ENCODE peak calls at places on chromosomes 12 and 14, in four cellular contexts. J, E, S and Z are unnamed samples.

GRCh38 chr12:132405742-132406251 is 76.4 kb upstream of the GALNT9 start:
- DNase-seq in S (no peak), J (no peak), E (no peak), Z (no peak)

GRCh38 chr12:126915309-126915708 is 1351.7 kb upstream of the TMEM132C start:
- DNase-seq in E (no peak), S (no peak), J (no peak), Z (no peak)

GRCh38 chr12:129203456-129203855 is 350.2 kb downstream of the GLT1D1 start:
- DNase-seq in J (no peak), S (no peak), E (no peak), Z (no peak)

GRCh38 chr14:45104571-45104970 is 20.7 kb downstream of the PRPF39 start:
- DNase-seq in J (no peak), E (no peak), S (no peak), Z (no peak)

GRCh38 chr12:54126696-54127537 is 61.9 kb downstream of the SMUG1 start:
- DNase-seq in S (peak; percentile 85), J (no peak), E (no peak), Z (no peak)

GRCh38 chr12:121214855-121215745 is 5.2 kb downstream of the P2RX4 start:
- DNase-seq in S (no peak), E (peak; percentile 38), J (peak; percentile 75), Z (peak; percentile 20)

GRCh38 chr12:101829639-101830390 is 944 bp downstream of the GNPTAB start:
- DNase-seq in E (no peak), S (no peak), J (no peak), Z (no peak)

GRCh38 chr14:82091097-82091496 is 557.4 kb upstream of the SEL1L start:
- DNase-seq in E (no peak), S (no peak), J (no peak), Z (no peak)

GRCh38 chr14:68325267-68325807 is 467.5 kb downstream of the ZFP36L1 start:
- DNase-seq in S (no peak), J (no peak), E (no peak), Z (no peak)

GRCh38 chr12:49470986-49471385 is 67.8 kb upstream of the KCNH3 start:
- DNase-seq in E (no peak), S (no peak), J (no peak), Z (no peak)

GRCh38 chr14:75411194-75411552 is 16.6 kb upstream of the JDP2 start:
- DNase-seq in J (no peak), E (no peak), S (no peak), Z (no peak)

GRCh38 chr12:121442028-121442948 is 42.4 kb downstream of the RNF34 start:
- DNase-seq in S (peak; percentile 33), J (no peak), E (no peak), Z (no peak)

GRCh38 chr12:68065163-68065562 is 75.9 kb downstream of the IFNG-AS1 start:
- DNase-seq in J (no peak), E (no peak), S (no peak), Z (no peak)

GRCh38 chr14:63478437-63478852 is 64.7 kb downstream of the PPP2R5E start:
- DNase-seq in E (no peak), J (no peak), S (no peak), Z (no peak)

GRCh38 chr12:38934696-38935095 is 29.3 kb upstream of the CPNE8 start:
- DNase-seq in J (no peak), E (no peak), S (no peak), Z (no peak)

GRCh38 chr14:54577977-54578376 is 11.0 kb downstream of the SAMD4A start:
- DNase-seq in E (peak; percentile 20), J (no peak), S (no peak), Z (no peak)

GRCh38 chr12:24008166-24008565 is 58.7 kb upstream of the SOX5 start:
- DNase-seq in J (no peak), E (no peak), S (no peak), Z (no peak)

GRCh38 chr12:131116437-131117117 is 162.9 kb downstream of the ADGRD1 start:
- DNase-seq in S (peak; percentile 66), J (no peak), E (no peak), Z (no peak)

GRCh38 chr12:102480401-102480800 is at the start of gene IGF1:
- DNase-seq in S (no peak), J (no peak), E (no peak), Z (peak; percentile 73)

GRCh38 chr12:104006929-104007328 is 41.3 kb downstream of the TDG start:
- DNase-seq in S (no peak), J (no peak), E (no peak), Z (no peak)

GRCh38 chr12:12333980-12334709 is 15.9 kb downstream of the MANSC1 start:
- DNase-seq in S (peak; percentile 80), E (peak; percentile 53), J (peak; percentile 47), Z (peak; percentile 66)

GRCh38 chr14:84458881-84459280 is 1071.1 kb upstream of the FLRT2 start:
- DNase-seq in S (no peak), E (no peak), J (no peak), Z (no peak)

GRCh38 chr12:22598763-22599161 is 26.2 kb upstream of the ETNK1 start:
- DNase-seq in E (peak; percentile 66), S (no peak), J (no peak), Z (no peak)

GRCh38 chr14:92556255-92556741 is 42.7 kb downstream of the RIN3 start:
- DNase-seq in E (no peak), S (no peak), J (no peak), Z (no peak)
- TF ChIP-seq ELF1 in E (no peak), S (no peak), J (no peak), Z (no peak)

DNA sequence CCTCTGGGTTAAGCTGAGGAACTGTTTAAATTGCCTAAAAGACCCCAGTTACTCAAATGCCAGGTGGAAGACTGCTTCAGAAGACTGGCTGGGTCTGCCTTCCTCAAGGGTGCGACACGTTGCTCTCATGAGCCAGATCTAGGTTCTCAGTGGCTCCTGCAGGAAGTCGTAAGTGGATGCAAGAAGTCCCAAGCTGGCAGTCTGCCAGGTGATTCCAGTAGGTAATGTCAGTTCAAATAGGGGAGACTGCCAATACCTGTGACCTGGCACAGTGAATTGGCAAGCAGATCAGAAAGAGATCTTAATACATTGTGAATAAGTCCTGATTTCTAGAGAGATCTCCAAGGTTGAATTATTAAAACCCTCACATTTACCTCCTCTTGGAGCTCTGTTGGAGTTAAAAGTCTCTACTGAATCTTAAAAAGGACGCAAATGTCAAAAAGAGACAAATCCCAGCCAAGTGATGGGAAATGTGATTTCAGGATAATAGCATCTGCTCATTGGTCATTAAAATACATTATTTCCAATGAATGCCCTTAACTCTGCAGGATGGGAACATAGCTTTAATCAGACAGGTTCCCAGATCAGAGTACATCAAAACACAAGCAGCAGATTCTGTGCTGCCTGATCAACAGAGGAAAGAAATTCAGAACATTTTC is 98.8 kb upstream of the FRMD6 start:
- DNase-seq in S (peak; percentile 30), J (no peak), E (no peak), Z (no peak)
- TF ChIP-seq ELF1 in S (no peak), J (no peak), E (no peak), Z (no peak)

GRCh38 chr14:93271111-93271510 is 61.7 kb downstream of the BTBD7 start:
- DNase-seq in E (no peak), J (no peak), S (no peak), Z (no peak)

GRCh38 chr14:93268406-93268805 is 61.4 kb downstream of the UBR7 start:
- DNase-seq in E (no peak), S (no peak), J (no peak), Z (no peak)

GRCh38 chr14:93267149-93267711 is 60.2 kb downstream of the UBR7 start:
- DNase-seq in E (no peak), J (no peak), S (no peak), Z (no peak)

GRCh38 chr14:93266127-93266526 is 59.1 kb downstream of the UBR7 start:
- DNase-seq in S (no peak), E (no peak), J (no peak), Z (peak; percentile 40)

GRCh38 chr14:93269341-93270068 is 62.4 kb downstream of the UBR7 start:
- DNase-seq in J (no peak), E (peak; percentile 24), S (no peak), Z (peak; percentile 16)
- TF ChIP-seq ELF1 in J (no peak), E (no peak), S (no peak), Z (no peak)

GRCh38 chr14:33273978-33274377 is 335.3 kb downstream of the NPAS3 start:
- DNase-seq in S (no peak), J (no peak), E (no peak), Z (no peak)
- TF ChIP-seq ELF1 in S (no peak), J (no peak), E (no peak), Z (no peak)

GRCh38 chr12:57815177-57816000 is 3.1 kb downstream of the AVIL start:
- DNase-seq in E (peak; percentile 42), J (no peak), S (peak; percentile 33), Z (no peak)
- TF ChIP-seq ELF1 in E (no peak), J (no peak), S (no peak), Z (no peak)

GRCh38 chr14:104800600-104801283 is at the start of gene ZBTB42:
- DNase-seq in J (no peak), E (peak; percentile 54), S (peak; percentile 89), Z (peak; percentile 77)

GRCh38 chr14:104798300-104799238 is 2.3 kb upstream of the ZBTB42 start:
- DNase-seq in E (no peak), S (no peak), J (no peak), Z (no peak)

GRCh38 chr14:104801284-104802119 is 601 bp downstream of the ZBTB42 start:
- DNase-seq in S (peak; percentile 41), E (no peak), J (no peak), Z (no peak)

GRCh38 chr14:104799239-104799599 is 1.7 kb upstream of the ZBTB42 start:
- DNase-seq in E (no peak), J (no peak), S (no peak), Z (no peak)

GRCh38 chr14:104799657-104800599 is 973 bp upstream of the ZBTB42 start:
- DNase-seq in J (no peak), S (peak; percentile 97), E (peak; percentile 76), Z (peak; percentile 88)
- TF ChIP-seq ELF1 in J (no peak), S (no peak), E (no peak), Z (peak; percentile 53)

DNA sequence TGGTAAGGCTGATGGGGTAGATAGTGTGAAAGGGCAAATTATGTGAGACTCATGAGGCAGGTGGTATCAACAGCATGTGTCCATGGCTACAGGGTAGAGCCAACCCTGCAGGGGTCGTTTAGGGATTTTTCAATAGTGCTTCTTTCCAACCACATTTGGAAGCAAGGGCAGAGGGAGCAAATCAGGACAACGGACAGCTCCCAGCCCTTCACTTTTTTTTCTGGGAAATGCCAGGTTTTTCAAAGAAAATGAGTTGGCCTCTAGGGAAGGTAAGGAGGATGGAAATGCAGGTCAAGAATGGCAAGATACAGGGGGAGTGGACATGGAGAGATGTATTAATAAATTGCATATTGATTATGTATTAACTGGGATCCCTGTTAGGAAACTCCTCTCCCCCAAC is 4.9 kb upstream of the CMA1 start:
- DNase-seq in S (no peak), J (no peak), E (no peak), Z (peak; percentile 11)
- TF ChIP-seq ELF1 in S (no peak), J (no peak), E (no peak), Z (no peak)

GRCh38 chr12:57148469-57149308 is 1.3 kb upstream of the LRP1-AS start:
- DNase-seq in E (peak; percentile 73), S (no peak), J (no peak), Z (no peak)
- TF ChIP-seq ELF1 in E (no peak), S (no peak), J (no peak), Z (no peak)